ENCODE peak calls at places on chromosomes 7 and 10, in nine cellular contexts. One of them, this sample, is unnamed.

GRCh38 chr7:137169282-137169698 is 174.2 kb downstream of the PTN start:
- DNase-seq in progenitor cell of endocrine pancreas: peak
- DNase-seq in WERI-Rb-1: peak
- DNase-seq in Panc1: peak
- DNase-seq in GM12865: peak
- DNase-seq in hepatocyte: peak
- DNase-seq in AG09309: peak
- DNase-seq in osteocyte: no peak
- DNase-seq in AG10803: peak
- DNase-seq in this sample: no peak

GRCh38 chr7:7324698-7325097 is 142.4 kb downstream of the C1GALT1 start:
- DNase-seq in WERI-Rb-1: no peak
- DNase-seq in GM12865: peak
- DNase-seq in AG10803: no peak
- DNase-seq in osteocyte: no peak
- DNase-seq in progenitor cell of endocrine pancreas: no peak
- DNase-seq in hepatocyte: no peak
- DNase-seq in Panc1: no peak
- DNase-seq in AG09309: no peak
- DNase-seq in this sample: no peak

GRCh38 chr7:3154881-3155494 is 111.3 kb upstream of the CARD11 start:
- DNase-seq in hepatocyte: peak
- DNase-seq in GM12865: peak
- DNase-seq in WERI-Rb-1: peak
- DNase-seq in AG09309: peak
- DNase-seq in AG10803: peak
- DNase-seq in osteocyte: no peak
- DNase-seq in progenitor cell of endocrine pancreas: no peak
- DNase-seq in Panc1: peak
- DNase-seq in this sample: no peak

GRCh38 chr10:9833871-9834454 is 1183.7 kb upstream of the CELF2 start:
- DNase-seq in Panc1: no peak
- DNase-seq in osteocyte: no peak
- DNase-seq in WERI-Rb-1: no peak
- DNase-seq in progenitor cell of endocrine pancreas: no peak
- DNase-seq in GM12865: no peak
- DNase-seq in AG09309: no peak
- DNase-seq in AG10803: no peak
- DNase-seq in hepatocyte: peak
- DNase-seq in this sample: no peak

GRCh38 chr7:86972072-86972471 is 87.4 kb downstream of the ELAPOR2 start:
- DNase-seq in progenitor cell of endocrine pancreas: no peak
- DNase-seq in GM12865: no peak
- DNase-seq in Panc1: no peak
- DNase-seq in osteocyte: no peak
- DNase-seq in AG09309: no peak
- DNase-seq in AG10803: no peak
- DNase-seq in WERI-Rb-1: no peak
- DNase-seq in hepatocyte: no peak
- DNase-seq in this sample: no peak

GRCh38 chr10:97119058-97119832 is 66.5 kb downstream of the SLIT1 start:
- DNase-seq in GM12865: no peak
- DNase-seq in osteocyte: no peak
- DNase-seq in AG10803: no peak
- DNase-seq in WERI-Rb-1: no peak
- DNase-seq in Panc1: no peak
- DNase-seq in progenitor cell of endocrine pancreas: no peak
- DNase-seq in hepatocyte: no peak
- DNase-seq in AG09309: no peak
- DNase-seq in this sample: no peak

GRCh38 chr10:72065439-72066025 is 22.8 kb downstream of the SPOCK2 start:
- DNase-seq in osteocyte: no peak
- DNase-seq in hepatocyte: no peak
- DNase-seq in AG09309: no peak
- DNase-seq in progenitor cell of endocrine pancreas: no peak
- DNase-seq in Panc1: no peak
- DNase-seq in WERI-Rb-1: no peak
- DNase-seq in AG10803: no peak
- DNase-seq in GM12865: no peak
- DNase-seq in this sample: no peak

GRCh38 chr7:122885583-122886356 is 490 bp downstream of the CADPS2 start:
- DNase-seq in AG10803: peak
- DNase-seq in WERI-Rb-1: peak
- DNase-seq in AG09309: no peak
- DNase-seq in hepatocyte: peak
- DNase-seq in GM12865: peak
- DNase-seq in Panc1: no peak
- DNase-seq in osteocyte: no peak
- DNase-seq in progenitor cell of endocrine pancreas: peak
- DNase-seq in this sample: peak

GRCh38 chr7:99308461-99309074 is 17.1 kb upstream of the ARPC1A start:
- DNase-seq in WERI-Rb-1: no peak
- DNase-seq in AG10803: peak
- DNase-seq in GM12865: no peak
- DNase-seq in Panc1: no peak
- DNase-seq in hepatocyte: no peak
- DNase-seq in osteocyte: no peak
- DNase-seq in AG09309: no peak
- DNase-seq in progenitor cell of endocrine pancreas: no peak
- DNase-seq in this sample: no peak

GRCh38 chr10:70906031-70906804 is 17.9 kb upstream of the PCBD1 start:
- DNase-seq in progenitor cell of endocrine pancreas: no peak
- DNase-seq in Panc1: no peak
- DNase-seq in hepatocyte: no peak
- DNase-seq in WERI-Rb-1: no peak
- DNase-seq in AG10803: no peak
- DNase-seq in GM12865: no peak
- DNase-seq in osteocyte: no peak
- DNase-seq in AG09309: no peak
- DNase-seq in this sample: no peak

GRCh38 chr7:127831312-127832212 is 179.6 kb downstream of the SND1 start:
- DNase-seq in AG09309: no peak
- DNase-seq in osteocyte: no peak
- DNase-seq in Panc1: no peak
- DNase-seq in progenitor cell of endocrine pancreas: no peak
- DNase-seq in hepatocyte: no peak
- DNase-seq in WERI-Rb-1: no peak
- DNase-seq in AG10803: no peak
- DNase-seq in GM12865: no peak
- DNase-seq in this sample: no peak

GRCh38 chr7:74134117-74134539 is 40.0 kb upstream of the EIF4H start:
- DNase-seq in AG10803: no peak
- DNase-seq in GM12865: no peak
- DNase-seq in hepatocyte: no peak
- DNase-seq in progenitor cell of endocrine pancreas: no peak
- DNase-seq in AG09309: no peak
- DNase-seq in Panc1: no peak
- DNase-seq in osteocyte: no peak
- DNase-seq in WERI-Rb-1: no peak
- DNase-seq in this sample: no peak

GRCh38 chr7:52959336-52959735 is 76.1 kb upstream of the POM121L12 start:
- DNase-seq in hepatocyte: no peak
- DNase-seq in WERI-Rb-1: no peak
- DNase-seq in Panc1: no peak
- DNase-seq in GM12865: no peak
- DNase-seq in osteocyte: no peak
- DNase-seq in progenitor cell of endocrine pancreas: no peak
- DNase-seq in AG09309: no peak
- DNase-seq in AG10803: no peak
- DNase-seq in this sample: no peak

GRCh38 chr10:28913850-28914249 is 236.5 kb downstream of the BAMBI start:
- DNase-seq in Panc1: no peak
- DNase-seq in GM12865: no peak
- DNase-seq in WERI-Rb-1: no peak
- DNase-seq in progenitor cell of endocrine pancreas: no peak
- DNase-seq in AG09309: no peak
- DNase-seq in AG10803: no peak
- DNase-seq in hepatocyte: peak
- DNase-seq in osteocyte: no peak
- DNase-seq in this sample: no peak

GRCh38 chr10:129942019-129942277 is 22.1 kb downstream of the EBF3 start:
- DNase-seq in Panc1: no peak
- DNase-seq in progenitor cell of endocrine pancreas: no peak
- DNase-seq in WERI-Rb-1: no peak
- DNase-seq in GM12865: no peak
- DNase-seq in hepatocyte: no peak
- DNase-seq in AG10803: no peak
- DNase-seq in AG09309: no peak
- DNase-seq in osteocyte: no peak
- DNase-seq in this sample: no peak
- TF ChIP-seq CTCF in Panc1: no peak
- TF ChIP-seq CTCF in progenitor cell of endocrine pancreas: no peak
- TF ChIP-seq CTCF in WERI-Rb-1: no peak
- TF ChIP-seq CTCF in GM12865: no peak
- TF ChIP-seq CTCF in hepatocyte: no peak
- TF ChIP-seq CTCF in AG10803: no peak
- TF ChIP-seq CTCF in AG09309: no peak
- TF ChIP-seq CTCF in osteocyte: no peak
- TF ChIP-seq CTCF in this sample: no peak

DNA sequence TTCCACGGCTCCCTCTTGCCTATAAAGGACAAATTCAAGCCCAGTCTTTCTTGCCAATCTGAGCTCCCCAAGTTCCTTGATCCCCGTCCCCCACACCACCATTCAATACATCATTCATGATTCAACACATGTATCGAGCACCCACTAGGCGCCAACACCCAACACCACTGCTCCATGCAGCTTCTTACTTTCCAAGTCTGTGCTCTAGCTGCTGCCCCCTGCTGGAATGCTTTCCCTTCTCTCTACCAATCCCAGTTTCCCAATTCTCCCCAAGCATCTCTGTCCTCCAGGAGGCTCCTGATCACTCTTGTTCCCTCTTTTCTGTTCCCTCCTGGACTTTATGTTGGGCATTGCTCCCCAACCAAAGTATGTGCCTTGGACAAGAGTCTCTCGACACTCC is 172.6 kb downstream of the NEURL1 start:
- DNase-seq in AG09309: no peak
- DNase-seq in hepatocyte: no peak
- DNase-seq in Panc1: no peak
- DNase-seq in progenitor cell of endocrine pancreas: no peak
- DNase-seq in osteocyte: no peak
- DNase-seq in AG10803: peak
- DNase-seq in GM12865: peak
- DNase-seq in WERI-Rb-1: peak
- DNase-seq in this sample: no peak
- TF ChIP-seq CTCF in AG09309: peak
- TF ChIP-seq CTCF in hepatocyte: peak
- TF ChIP-seq CTCF in Panc1: no peak
- TF ChIP-seq CTCF in progenitor cell of endocrine pancreas: peak
- TF ChIP-seq CTCF in osteocyte: peak
- TF ChIP-seq CTCF in AG10803: peak
- TF ChIP-seq CTCF in GM12865: peak
- TF ChIP-seq CTCF in WERI-Rb-1: peak
- TF ChIP-seq CTCF in this sample: peak

GRCh38 chr7:104482362-104483042 is 154.1 kb downstream of the LHFPL3 start:
- DNase-seq in AG09309: no peak
- DNase-seq in Panc1: no peak
- DNase-seq in progenitor cell of endocrine pancreas: no peak
- DNase-seq in osteocyte: no peak
- DNase-seq in GM12865: no peak
- DNase-seq in hepatocyte: no peak
- DNase-seq in AG10803: no peak
- DNase-seq in WERI-Rb-1: peak
- DNase-seq in this sample: no peak

DNA sequence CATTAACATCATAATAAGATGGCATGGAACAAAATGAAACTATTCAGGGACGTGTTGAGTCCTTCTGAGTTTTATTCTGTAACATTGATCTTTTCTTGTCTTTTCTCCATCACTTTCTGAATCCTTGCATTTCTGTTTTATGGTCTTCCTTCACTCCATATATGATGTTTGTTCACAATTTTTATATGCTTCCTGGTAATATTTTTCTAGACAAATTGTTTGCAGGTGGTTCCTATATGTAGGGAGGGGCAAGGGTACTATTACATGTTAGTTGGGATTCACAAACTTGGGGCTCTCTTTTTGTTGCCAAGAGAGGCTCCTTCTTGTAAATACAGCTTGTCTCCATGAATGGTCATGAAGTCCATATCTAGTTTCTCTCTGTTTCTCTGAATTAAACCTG is 159.2 kb downstream of the LHFPL3 start:
- DNase-seq in AG10803: no peak
- DNase-seq in hepatocyte: no peak
- DNase-seq in osteocyte: no peak
- DNase-seq in WERI-Rb-1: no peak
- DNase-seq in GM12865: no peak
- DNase-seq in AG09309: no peak
- DNase-seq in Panc1: no peak
- DNase-seq in progenitor cell of endocrine pancreas: no peak
- DNase-seq in this sample: no peak
- TF ChIP-seq CTCF in AG10803: no peak
- TF ChIP-seq CTCF in hepatocyte: no peak
- TF ChIP-seq CTCF in osteocyte: no peak
- TF ChIP-seq CTCF in WERI-Rb-1: no peak
- TF ChIP-seq CTCF in GM12865: no peak
- TF ChIP-seq CTCF in AG09309: no peak
- TF ChIP-seq CTCF in Panc1: no peak
- TF ChIP-seq CTCF in progenitor cell of endocrine pancreas: no peak
- TF ChIP-seq CTCF in this sample: no peak

GRCh38 chr7:28808786-28809533 is 149.2 kb downstream of the TRIL start:
- DNase-seq in progenitor cell of endocrine pancreas: no peak
- DNase-seq in Panc1: no peak
- DNase-seq in osteocyte: no peak
- DNase-seq in WERI-Rb-1: no peak
- DNase-seq in GM12865: no peak
- DNase-seq in AG09309: no peak
- DNase-seq in hepatocyte: no peak
- DNase-seq in AG10803: peak
- DNase-seq in this sample: no peak
- TF ChIP-seq CTCF in progenitor cell of endocrine pancreas: no peak
- TF ChIP-seq CTCF in Panc1: peak
- TF ChIP-seq CTCF in osteocyte: no peak
- TF ChIP-seq CTCF in WERI-Rb-1: no peak
- TF ChIP-seq CTCF in GM12865: no peak
- TF ChIP-seq CTCF in AG09309: no peak
- TF ChIP-seq CTCF in hepatocyte: no peak
- TF ChIP-seq CTCF in AG10803: no peak
- TF ChIP-seq CTCF in this sample: no peak

GRCh38 chr7:98102170-98102569 is 4.5 kb upstream of the LMTK2 start:
- DNase-seq in hepatocyte: no peak
- DNase-seq in WERI-Rb-1: no peak
- DNase-seq in GM12865: no peak
- DNase-seq in AG09309: no peak
- DNase-seq in Panc1: no peak
- DNase-seq in AG10803: no peak
- DNase-seq in progenitor cell of endocrine pancreas: no peak
- DNase-seq in osteocyte: no peak
- DNase-seq in this sample: no peak
- TF ChIP-seq CTCF in hepatocyte: no peak
- TF ChIP-seq CTCF in WERI-Rb-1: no peak
- TF ChIP-seq CTCF in GM12865: no peak
- TF ChIP-seq CTCF in AG09309: no peak
- TF ChIP-seq CTCF in Panc1: no peak
- TF ChIP-seq CTCF in AG10803: no peak
- TF ChIP-seq CTCF in progenitor cell of endocrine pancreas: no peak
- TF ChIP-seq CTCF in osteocyte: no peak
- TF ChIP-seq CTCF in this sample: no peak